ENCODE peak calls at places on chromosomes 5 and 9, in ten cellular contexts. One of them, this sample, is unnamed.
A peak's percentile ranks its signal among the peaks of the same experiment; 100 is the strongest.

GRCh38 chr5:172716796-172717313 is 54.1 kb downstream of the DUSP1 start:
- DNase-seq in tibial nerve: peak; percentile 68
- DNase-seq in AG10803: peak; percentile 85
- DNase-seq in pancreas: peak; percentile 66
- DNase-seq in Peyer's patch: peak; percentile 74
- DNase-seq in spleen: peak; percentile 94
- DNase-seq in left ventricle myocardium inferior: peak; percentile 87
- DNase-seq in A549: peak; percentile 75
- DNase-seq in cardiac muscle cell: peak; percentile 87
- DNase-seq in cardiac fibroblast: peak; percentile 90
- DNase-seq in this sample: peak; percentile 83

GRCh38 chr9:36151306-36152210 is 15.0 kb downstream of the GLIPR2 start:
- DNase-seq in tibial nerve: no peak
- DNase-seq in Peyer's patch: peak; percentile 88
- DNase-seq in spleen: peak; percentile 98
- DNase-seq in A549: no peak
- DNase-seq in AG10803: peak; percentile 75
- DNase-seq in pancreas: no peak
- DNase-seq in left ventricle myocardium inferior: peak; percentile 59
- DNase-seq in cardiac muscle cell: no peak
- DNase-seq in cardiac fibroblast: peak; percentile 74
- DNase-seq in this sample: peak; percentile 71

GRCh38 chr5:168978015-168978414 is 322.9 kb downstream of the SLIT3 start:
- DNase-seq in cardiac muscle cell: no peak
- DNase-seq in Peyer's patch: no peak
- DNase-seq in left ventricle myocardium inferior: no peak
- DNase-seq in spleen: no peak
- DNase-seq in AG10803: peak; percentile 82
- DNase-seq in A549: no peak
- DNase-seq in tibial nerve: no peak
- DNase-seq in pancreas: no peak
- DNase-seq in cardiac fibroblast: peak; percentile 82
- DNase-seq in this sample: peak; percentile 19

GRCh38 chr9:91571036-91571435 is 147.4 kb upstream of the NFIL3 start:
- DNase-seq in cardiac muscle cell: no peak
- DNase-seq in cardiac fibroblast: peak; percentile 9
- DNase-seq in pancreas: no peak
- DNase-seq in A549: no peak
- DNase-seq in AG10803: no peak
- DNase-seq in spleen: no peak
- DNase-seq in tibial nerve: no peak
- DNase-seq in left ventricle myocardium inferior: no peak
- DNase-seq in Peyer's patch: no peak
- DNase-seq in this sample: no peak

GRCh38 chr5:133687212-133688051 is 75.1 kb upstream of the FSTL4 start:
- DNase-seq in tibial nerve: no peak
- DNase-seq in cardiac fibroblast: no peak
- DNase-seq in Peyer's patch: no peak
- DNase-seq in cardiac muscle cell: peak; percentile 27
- DNase-seq in spleen: peak; percentile 62
- DNase-seq in A549: no peak
- DNase-seq in AG10803: no peak
- DNase-seq in left ventricle myocardium inferior: no peak
- DNase-seq in pancreas: no peak
- DNase-seq in this sample: no peak

GRCh38 chr9:114137831-114138230 is 17.5 kb upstream of the COL27A1 start:
- DNase-seq in cardiac muscle cell: no peak
- DNase-seq in left ventricle myocardium inferior: no peak
- DNase-seq in cardiac fibroblast: no peak
- DNase-seq in Peyer's patch: no peak
- DNase-seq in spleen: no peak
- DNase-seq in pancreas: no peak
- DNase-seq in A549: no peak
- DNase-seq in tibial nerve: no peak
- DNase-seq in AG10803: no peak
- DNase-seq in this sample: no peak

GRCh38 chr5:17398866-17399835 is 98.9 kb upstream of the TAF11L2 start:
- DNase-seq in AG10803: no peak
- DNase-seq in spleen: no peak
- DNase-seq in A549: no peak
- DNase-seq in Peyer's patch: no peak
- DNase-seq in left ventricle myocardium inferior: no peak
- DNase-seq in cardiac muscle cell: no peak
- DNase-seq in pancreas: no peak
- DNase-seq in tibial nerve: no peak
- DNase-seq in cardiac fibroblast: no peak
- DNase-seq in this sample: no peak

GRCh38 chr5:130514984-130515690 is 610.9 kb downstream of the CHSY3 start:
- DNase-seq in left ventricle myocardium inferior: no peak
- DNase-seq in tibial nerve: no peak
- DNase-seq in spleen: no peak
- DNase-seq in cardiac muscle cell: no peak
- DNase-seq in A549: no peak
- DNase-seq in pancreas: no peak
- DNase-seq in AG10803: peak; percentile 51
- DNase-seq in cardiac fibroblast: peak; percentile 32
- DNase-seq in Peyer's patch: no peak
- DNase-seq in this sample: peak; percentile 92

GRCh38 chr5:50583621-50584020 is 82.8 kb upstream of the PARP8 start:
- DNase-seq in AG10803: no peak
- DNase-seq in left ventricle myocardium inferior: no peak
- DNase-seq in pancreas: no peak
- DNase-seq in spleen: no peak
- DNase-seq in cardiac fibroblast: no peak
- DNase-seq in A549: no peak
- DNase-seq in cardiac muscle cell: no peak
- DNase-seq in tibial nerve: no peak
- DNase-seq in Peyer's patch: no peak
- DNase-seq in this sample: no peak

GRCh38 chr5:135462304-135462703 is 10.2 kb upstream of the TIFAB start:
- DNase-seq in Peyer's patch: no peak
- DNase-seq in tibial nerve: no peak
- DNase-seq in A549: peak; percentile 82
- DNase-seq in cardiac fibroblast: peak; percentile 42
- DNase-seq in AG10803: peak; percentile 42
- DNase-seq in left ventricle myocardium inferior: no peak
- DNase-seq in cardiac muscle cell: peak; percentile 84
- DNase-seq in spleen: peak; percentile 61
- DNase-seq in pancreas: no peak
- DNase-seq in this sample: peak; percentile 37

GRCh38 chr5:17219006-17219422 is 1.6 kb downstream of the BASP1 start:
- DNase-seq in left ventricle myocardium inferior: no peak
- DNase-seq in spleen: peak; percentile 84
- DNase-seq in cardiac fibroblast: peak; percentile 33
- DNase-seq in pancreas: no peak
- DNase-seq in cardiac muscle cell: peak; percentile 47
- DNase-seq in tibial nerve: no peak
- DNase-seq in Peyer's patch: peak; percentile 50
- DNase-seq in AG10803: no peak
- DNase-seq in A549: peak; percentile 55
- DNase-seq in this sample: peak; percentile 50

GRCh38 chr5:172383231-172383802 is 71.0 kb downstream of the SH3PXD2B start:
- DNase-seq in A549: peak; percentile 66
- DNase-seq in cardiac muscle cell: no peak
- DNase-seq in spleen: no peak
- DNase-seq in AG10803: no peak
- DNase-seq in left ventricle myocardium inferior: no peak
- DNase-seq in Peyer's patch: no peak
- DNase-seq in cardiac fibroblast: peak; percentile 40
- DNase-seq in pancreas: peak; percentile 52
- DNase-seq in tibial nerve: no peak
- DNase-seq in this sample: peak; percentile 76

GRCh38 chr5:109769597-109770291 is 80.0 kb downstream of the MAN2A1 start:
- DNase-seq in AG10803: no peak
- DNase-seq in A549: no peak
- DNase-seq in left ventricle myocardium inferior: no peak
- DNase-seq in pancreas: no peak
- DNase-seq in Peyer's patch: no peak
- DNase-seq in tibial nerve: no peak
- DNase-seq in spleen: no peak
- DNase-seq in cardiac fibroblast: no peak
- DNase-seq in cardiac muscle cell: no peak
- DNase-seq in this sample: peak; percentile 15

GRCh38 chr5:171533153-171533552 is 113.7 kb downstream of the FGF18 start:
- DNase-seq in A549: no peak
- DNase-seq in cardiac muscle cell: no peak
- DNase-seq in left ventricle myocardium inferior: no peak
- DNase-seq in Peyer's patch: no peak
- DNase-seq in pancreas: no peak
- DNase-seq in AG10803: no peak
- DNase-seq in tibial nerve: no peak
- DNase-seq in cardiac fibroblast: no peak
- DNase-seq in spleen: no peak
- DNase-seq in this sample: no peak

GRCh38 chr9:132823370-132824144 is 54.5 kb downstream of the AK8 start:
- DNase-seq in pancreas: no peak
- DNase-seq in A549: no peak
- DNase-seq in cardiac fibroblast: no peak
- DNase-seq in tibial nerve: no peak
- DNase-seq in cardiac muscle cell: no peak
- DNase-seq in spleen: no peak
- DNase-seq in left ventricle myocardium inferior: no peak
- DNase-seq in AG10803: no peak
- DNase-seq in Peyer's patch: no peak
- DNase-seq in this sample: no peak

GRCh38 chr5:36908544-36909260 is 32.1 kb downstream of the NIPBL start:
- DNase-seq in cardiac muscle cell: no peak
- DNase-seq in tibial nerve: no peak
- DNase-seq in A549: no peak
- DNase-seq in pancreas: no peak
- DNase-seq in left ventricle myocardium inferior: no peak
- DNase-seq in Peyer's patch: no peak
- DNase-seq in AG10803: no peak
- DNase-seq in spleen: no peak
- DNase-seq in cardiac fibroblast: no peak
- DNase-seq in this sample: no peak

DNA sequence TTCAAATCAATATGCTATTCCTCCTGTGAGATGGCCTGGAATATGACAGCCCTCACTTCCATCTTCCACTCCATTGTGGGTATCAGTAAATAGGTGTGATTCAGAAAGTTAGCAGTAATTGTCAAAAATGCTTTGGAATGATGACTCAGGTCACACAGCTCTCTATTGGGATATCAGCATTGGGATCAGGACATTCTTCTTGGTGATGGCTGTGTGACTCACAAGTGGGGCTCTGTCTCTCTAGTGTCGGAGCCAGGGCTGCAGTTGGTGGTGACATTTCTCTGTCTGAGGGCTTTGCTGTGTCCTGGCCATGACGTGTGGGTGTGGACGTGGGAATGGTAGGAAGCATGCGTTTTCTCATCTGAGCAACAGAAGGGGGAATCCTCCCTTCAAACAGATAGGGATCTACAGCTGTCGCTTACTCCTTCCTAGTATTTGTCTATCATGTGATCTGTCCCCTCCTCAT is 125.1 kb downstream of the TRIO start:
- DNase-seq in tibial nerve: no peak
- DNase-seq in pancreas: no peak
- DNase-seq in Peyer's patch: no peak
- DNase-seq in AG10803: peak; percentile 83
- DNase-seq in cardiac muscle cell: no peak
- DNase-seq in left ventricle myocardium inferior: no peak
- DNase-seq in A549: peak; percentile 69
- DNase-seq in cardiac fibroblast: peak; percentile 30
- DNase-seq in spleen: no peak
- DNase-seq in this sample: peak; percentile 68
- H3K4me3 ChIP-seq in tibial nerve: no peak overlapping the region
- H3K4me3 ChIP-seq in pancreas: no peak overlapping the region
- H3K4me3 ChIP-seq in Peyer's patch: no peak overlapping the region
- H3K4me3 ChIP-seq in AG10803: no peak overlapping the region
- H3K4me3 ChIP-seq in cardiac muscle cell: no peak overlapping the region
- H3K4me3 ChIP-seq in left ventricle myocardium inferior: no peak overlapping the region
- H3K4me3 ChIP-seq in A549: no peak overlapping the region
- H3K4me3 ChIP-seq in cardiac fibroblast: no peak overlapping the region
- H3K4me3 ChIP-seq in spleen: no peak overlapping the region
- H3K4me3 ChIP-seq in this sample: no peak overlapping the region

DNA sequence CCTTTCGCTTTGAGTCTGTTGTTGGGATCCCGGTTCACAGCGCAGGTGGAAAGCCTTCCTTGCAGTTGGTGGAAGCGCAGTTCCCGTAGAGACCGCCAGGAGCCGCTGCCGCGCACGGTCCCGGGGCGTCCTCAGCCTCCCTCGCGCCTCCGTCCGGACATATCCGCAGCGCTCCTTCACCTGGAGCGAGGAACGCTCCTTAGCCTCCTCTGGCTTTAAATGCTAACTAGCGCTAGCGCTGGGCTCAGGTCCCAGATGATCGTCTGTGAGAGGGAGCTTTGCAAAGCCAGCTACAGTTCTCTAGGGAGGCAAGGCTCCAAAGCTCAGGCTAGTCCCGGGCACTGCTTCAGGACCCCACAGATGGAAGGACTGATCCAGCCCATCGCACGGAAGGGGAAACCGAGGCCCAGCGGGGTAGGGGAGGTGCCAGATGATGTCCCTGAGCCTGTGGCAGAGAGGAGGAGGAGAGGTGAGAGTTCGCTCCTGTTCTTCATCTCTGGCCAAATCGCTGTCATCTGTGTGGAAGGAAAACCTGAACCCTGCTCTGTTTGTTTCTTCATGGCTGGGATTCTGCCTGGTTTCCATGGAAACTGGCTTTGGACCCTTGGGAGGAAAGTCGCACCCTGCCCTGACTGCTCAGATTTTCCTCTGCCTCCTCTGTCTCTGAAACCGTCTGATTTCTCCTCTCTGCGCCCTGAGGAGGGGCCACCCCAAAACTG is 31.4 kb downstream of the COL15A1 start:
- DNase-seq in left ventricle myocardium inferior: peak; percentile 87
- DNase-seq in tibial nerve: peak; percentile 79
- DNase-seq in Peyer's patch: peak; percentile 75
- DNase-seq in spleen: peak; percentile 95
- DNase-seq in AG10803: peak; percentile 54
- DNase-seq in cardiac fibroblast: peak; percentile 72
- DNase-seq in A549: peak; percentile 86
- DNase-seq in pancreas: peak; percentile 86
- DNase-seq in cardiac muscle cell: peak; percentile 83
- DNase-seq in this sample: peak; percentile 75
- TF ChIP-seq CTCF in left ventricle myocardium inferior: peak; percentile 100
- TF ChIP-seq CTCF in tibial nerve: peak; percentile 99
- TF ChIP-seq CTCF in Peyer's patch: peak; percentile 92
- TF ChIP-seq CTCF in spleen: peak; percentile 84
- TF ChIP-seq CTCF in AG10803: peak; percentile 97
- TF ChIP-seq CTCF in cardiac fibroblast: peak; percentile 100
- TF ChIP-seq CTCF in A549: peak; percentile 82
- TF ChIP-seq CTCF in pancreas: peak; percentile 99
- TF ChIP-seq CTCF in cardiac muscle cell: peak; percentile 100
- TF ChIP-seq CTCF in this sample: peak; percentile 100

GRCh38 chr9:2013688-2014087 is 1.5 kb upstream of the SMARCA2 start:
- DNase-seq in tibial nerve: no peak
- DNase-seq in Peyer's patch: no peak
- DNase-seq in pancreas: no peak
- DNase-seq in AG10803: peak; percentile 70
- DNase-seq in spleen: no peak
- DNase-seq in cardiac muscle cell: no peak
- DNase-seq in left ventricle myocardium inferior: no peak
- DNase-seq in A549: no peak
- DNase-seq in cardiac fibroblast: peak; percentile 43
- DNase-seq in this sample: no peak
- H3K4me3 ChIP-seq in tibial nerve: no peak overlapping the region
- H3K4me3 ChIP-seq in Peyer's patch: no peak overlapping the region
- H3K4me3 ChIP-seq in pancreas: no peak overlapping the region
- H3K4me3 ChIP-seq in AG10803: peak overlapping the region; percentile 92
- H3K4me3 ChIP-seq in spleen: no peak overlapping the region
- H3K4me3 ChIP-seq in cardiac muscle cell: peak overlapping the region; percentile 67
- H3K4me3 ChIP-seq in left ventricle myocardium inferior: peak overlapping the region; percentile 97
- H3K4me3 ChIP-seq in A549: peak overlapping the region; percentile 92
- H3K4me3 ChIP-seq in cardiac fibroblast: peak overlapping the region; percentile 93
- H3K4me3 ChIP-seq in this sample: peak overlapping the region; percentile 86

GRCh38 chr5:34833991-34834793 is 4.8 kb upstream of the TTC23L start:
- DNase-seq in spleen: no peak
- DNase-seq in A549: no peak
- DNase-seq in AG10803: peak; percentile 63
- DNase-seq in cardiac muscle cell: no peak
- DNase-seq in Peyer's patch: no peak
- DNase-seq in left ventricle myocardium inferior: no peak
- DNase-seq in cardiac fibroblast: peak; percentile 66
- DNase-seq in tibial nerve: no peak
- DNase-seq in pancreas: no peak
- DNase-seq in this sample: no peak
- TF ChIP-seq CTCF in spleen: no peak
- TF ChIP-seq CTCF in A549: no peak
- TF ChIP-seq CTCF in AG10803: peak; percentile 16
- TF ChIP-seq CTCF in cardiac muscle cell: peak; percentile 10
- TF ChIP-seq CTCF in Peyer's patch: no peak
- TF ChIP-seq CTCF in left ventricle myocardium inferior: no peak
- TF ChIP-seq CTCF in cardiac fibroblast: no peak
- TF ChIP-seq CTCF in tibial nerve: no peak
- TF ChIP-seq CTCF in pancreas: no peak
- TF ChIP-seq CTCF in this sample: no peak

This sample was measured in astrocyte of the spinal cord.